ENCODE peak calls at places on chromosomes 2 and 18, in seven cellular contexts. E, D, Y, V, W, J and F are unnamed samples.

GRCh38 chr18:9763876-9764605 is 55.9 kb downstream of the RAB31 start:
- DNase-seq in E (no peak), D (no peak), Y (no peak), V (no peak), W (no peak), J (no peak), F (no peak)

GRCh38 chr18:59379772-59380530 is 20.9 kb upstream of the LMAN1 start:
- DNase-seq in E (no peak), D (no peak), Y (no peak), V (peak), W (peak), J (peak), F (no peak)

GRCh38 chr2:27427863-27428212 is 593 bp upstream of the NRBP1 start:
- DNase-seq in E (no peak), D (no peak), Y (no peak), V (no peak), W (no peak), J (no peak), F (no peak)

GRCh38 chr2:236629961-236630872 is 60.6 kb downstream of the ACKR3 start:
- DNase-seq in E (no peak), D (no peak), Y (no peak), V (no peak), W (no peak), J (no peak), F (no peak)

GRCh38 chr2:26212011-26212410 is 32.4 kb downstream of the HADHA start:
- DNase-seq in E (no peak), D (no peak), Y (no peak), V (no peak), W (no peak), J (no peak), F (no peak)

GRCh38 chr2:197191177-197191947 is 119.2 kb downstream of the ANKRD44 start:
- DNase-seq in E (no peak), D (no peak), Y (peak), V (peak), W (peak), J (peak), F (no peak)

GRCh38 chr2:167972020-167972419 is 275.4 kb downstream of the STK39 start:
- DNase-seq in E (no peak), D (no peak), Y (no peak), V (no peak), W (no peak), J (no peak), F (no peak)

GRCh38 chr2:234029150-234029733 is 21.3 kb upstream of the SPP2 start:
- DNase-seq in E (no peak), D (no peak), Y (no peak), V (peak), W (peak), J (peak), F (no peak)

GRCh38 chr2:56444339-56444738 is 260.5 kb downstream of the CCDC85A start:
- DNase-seq in E (peak), D (no peak), Y (no peak), V (no peak), W (no peak), J (no peak), F (no peak)

GRCh38 chr2:239078128-239078924 is 230.4 kb downstream of the TWIST2 start:
- DNase-seq in E (no peak), D (no peak), Y (no peak), V (no peak), W (no peak), J (no peak), F (no peak)

GRCh38 chr2:152407204-152407721 is 72.3 kb downstream of the FMNL2 start:
- DNase-seq in E (peak), D (peak), Y (peak), V (peak), W (peak), J (peak), F (no peak)

GRCh38 chr2:44533508-44533907 is 171.8 kb downstream of the CAMKMT start:
- DNase-seq in E (no peak), D (no peak), Y (no peak), V (no peak), W (no peak), J (no peak), F (no peak)

GRCh38 chr2:102206666-102207341 is 20.0 kb downstream of the IL1RL2 start:
- DNase-seq in E (no peak), D (no peak), Y (no peak), V (no peak), W (peak), J (no peak), F (no peak)

GRCh38 chr2:85838181-85838580 is 50.6 kb downstream of the ST3GAL5 start:
- DNase-seq in E (no peak), D (no peak), Y (peak), V (no peak), W (no peak), J (no peak), F (no peak)
- TF ChIP-seq CTCF in E (no peak), D (no peak), Y (peak), V (no peak), W (no peak), J (no peak), F (no peak)

GRCh38 chr2:199911052-199911876 is at the start of gene C2orf69:
- DNase-seq in E (peak), D (peak), Y (peak), V (peak), W (peak), J (peak), F (peak)
- TF ChIP-seq CTCF in E (no peak), D (no peak), Y (no peak), V (no peak), W (no peak), J (no peak), F (no peak)

DNA sequence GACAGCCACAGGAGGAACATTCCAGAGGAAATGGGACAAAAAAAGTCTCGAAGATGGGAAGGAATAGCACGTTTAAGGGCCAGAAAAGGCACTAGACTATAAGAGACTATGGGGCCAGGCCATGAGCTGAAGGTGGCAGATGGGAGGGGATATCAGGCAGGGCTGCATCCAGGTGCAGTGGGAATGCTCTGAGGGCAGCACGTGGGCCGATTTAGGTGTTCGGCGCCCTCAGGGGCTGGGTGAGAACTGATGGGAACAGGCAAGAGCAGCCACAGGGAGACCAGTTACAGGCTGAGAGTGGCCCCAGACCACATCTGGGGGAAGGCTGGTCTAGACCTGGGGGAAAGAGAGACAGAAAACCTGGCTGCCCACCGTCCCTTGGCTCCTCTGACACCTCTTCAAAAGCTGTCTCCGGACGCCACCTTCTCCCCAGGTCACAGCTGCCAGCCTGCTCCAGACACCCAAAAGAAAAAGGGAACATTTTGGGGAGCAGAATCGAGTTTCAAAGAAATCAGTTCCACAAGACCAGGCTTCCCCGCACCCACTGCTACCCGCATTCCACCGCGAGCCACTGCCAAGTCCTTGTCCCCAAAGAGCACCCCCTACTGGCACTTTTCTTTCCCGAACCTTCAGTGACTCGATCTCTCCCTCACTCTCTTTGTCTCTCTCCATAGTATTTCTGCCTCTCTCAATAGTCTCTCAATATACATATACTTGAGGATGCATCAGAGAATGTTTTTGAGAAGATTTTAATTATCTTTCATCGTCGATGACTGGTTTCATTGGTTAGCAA is 190.1 kb upstream of the AGAP1 start:
- DNase-seq in E (no peak), D (no peak), Y (no peak), V (no peak), W (no peak), J (no peak), F (no peak)
- TF ChIP-seq CTCF in E (no peak), D (peak), Y (no peak), V (no peak), W (no peak), J (no peak), F (peak)

GRCh38 chr2:75787532-75788132 is 76.9 kb upstream of the GCFC2 start:
- DNase-seq in E (no peak), D (peak), Y (peak), V (peak), W (peak), J (peak), F (no peak)
- TF ChIP-seq CTCF in E (no peak), D (peak), Y (peak), V (peak), W (peak), J (peak), F (peak)

GRCh38 chr2:222861411-222862067 is 703 bp downstream of the ACSL3 start:
- DNase-seq in E (peak), D (no peak), Y (peak), V (peak), W (no peak), J (no peak), F (no peak)
- TF ChIP-seq CTCF in E (no peak), D (no peak), Y (peak), V (no peak), W (no peak), J (no peak), F (no peak)

GRCh38 chr2:137205324-137205723 is 440.0 kb downstream of the THSD7B start:
- DNase-seq in E (no peak), D (no peak), Y (no peak), V (no peak), W (no peak), J (no peak), F (no peak)

GRCh38 chr2:137208361-137208973 is 443.1 kb downstream of the THSD7B start:
- DNase-seq in E (no peak), D (peak), Y (no peak), V (peak), W (peak), J (no peak), F (no peak)

GRCh38 chr2:137207030-137207429 is 441.7 kb downstream of the THSD7B start:
- DNase-seq in E (no peak), D (no peak), Y (no peak), V (no peak), W (no peak), J (no peak), F (no peak)

GRCh38 chr2:137202310-137202709 is 437.0 kb downstream of the THSD7B start:
- DNase-seq in E (no peak), D (no peak), Y (no peak), V (no peak), W (no peak), J (no peak), F (no peak)

GRCh38 chr2:137206064-137206463 is 440.7 kb downstream of the THSD7B start:
- DNase-seq in E (no peak), D (no peak), Y (no peak), V (no peak), W (no peak), J (no peak), F (no peak)
- TF ChIP-seq CTCF in E (no peak), D (no peak), Y (no peak), V (no peak), W (no peak), J (no peak), F (no peak)

GRCh38 chr2:137659616-137660015 is 304.7 kb upstream of the HNMT start:
- DNase-seq in E (no peak), D (peak), Y (no peak), V (no peak), W (peak), J (no peak), F (no peak)
- TF ChIP-seq CTCF in E (no peak), D (no peak), Y (no peak), V (no peak), W (peak), J (no peak), F (peak)

GRCh38 chr18:57084331-57085298 is 62.3 kb upstream of the BOD1L2 start:
- DNase-seq in E (no peak), D (no peak), Y (peak), V (no peak), W (no peak), J (no peak), F (no peak)
- TF ChIP-seq CTCF in E (no peak), D (no peak), Y (no peak), V (no peak), W (no peak), J (no peak), F (no peak)

DNA sequence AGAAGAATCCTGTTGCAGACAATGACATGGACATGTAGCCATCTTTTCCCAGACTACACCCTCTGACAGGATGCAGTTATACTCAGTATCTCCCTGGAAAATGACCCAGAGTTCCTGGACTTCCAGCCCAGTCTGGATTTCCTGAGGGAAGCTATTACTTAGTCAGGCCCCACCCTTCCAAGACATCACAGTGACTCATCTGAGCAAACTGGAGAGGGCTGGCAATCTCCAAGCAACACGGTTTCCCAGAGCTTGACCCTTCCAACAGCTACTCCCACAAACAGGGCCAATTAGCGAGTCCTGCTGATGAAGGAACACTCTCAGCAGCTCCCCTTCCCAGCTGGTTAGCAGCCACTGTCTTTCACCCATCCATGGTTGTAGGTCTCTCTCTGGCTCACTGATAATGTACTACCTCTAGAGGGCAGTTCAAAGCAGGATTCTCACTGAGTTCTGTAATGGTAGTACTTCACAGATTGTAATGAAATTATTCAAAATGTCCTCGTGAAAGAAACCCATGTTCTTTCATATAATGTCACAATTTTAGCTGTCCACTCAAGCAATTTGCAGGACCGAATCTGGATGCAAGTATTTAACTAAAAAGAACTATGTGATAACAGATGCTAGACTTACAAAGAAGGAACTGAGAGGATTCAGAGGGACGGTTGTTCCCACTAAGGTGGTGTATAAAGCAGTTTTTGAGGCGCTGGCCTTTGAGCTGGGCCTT is 110.2 kb downstream of the MDH1 start:
- DNase-seq in E (peak), D (peak), Y (peak), V (peak), W (peak), J (peak), F (no peak)
- TF ChIP-seq CTCF in E (no peak), D (peak), Y (peak), V (peak), W (peak), J (peak), F (peak)